ENCODE peak calls at places on chromosomes 4 and X, in five cellular contexts. One of them, this sample, is unnamed.

GRCh38 chrX:69037786-69038185 is 127.5 kb downstream of the PJA1 start:
- DNase-seq in NB4: no peak
- DNase-seq in cardiac muscle cell: no peak
- DNase-seq in IMR-90: no peak
- DNase-seq in heart right ventricle: no peak
- DNase-seq in this sample: no peak

GRCh38 chr4:104896623-104897296 is 249.9 kb upstream of the TET2 start:
- DNase-seq in cardiac muscle cell: no peak
- DNase-seq in NB4: no peak
- DNase-seq in IMR-90: no peak
- DNase-seq in heart right ventricle: no peak
- DNase-seq in this sample: no peak

GRCh38 chr4:122099896-122100295 is 52.2 kb upstream of the BLTP1 start:
- DNase-seq in heart right ventricle: no peak
- DNase-seq in NB4: no peak
- DNase-seq in IMR-90: peak
- DNase-seq in cardiac muscle cell: no peak
- DNase-seq in this sample: no peak

GRCh38 chr4:41134581-41134980 is 79.8 kb downstream of the APBB2 start:
- DNase-seq in IMR-90: no peak
- DNase-seq in NB4: no peak
- DNase-seq in cardiac muscle cell: no peak
- DNase-seq in heart right ventricle: no peak
- DNase-seq in this sample: peak

GRCh38 chr4:165331823-165332222 is 4.4 kb downstream of the MSMO1 start:
- DNase-seq in IMR-90: no peak
- DNase-seq in NB4: no peak
- DNase-seq in cardiac muscle cell: no peak
- DNase-seq in heart right ventricle: no peak
- DNase-seq in this sample: no peak

GRCh38 chrX:20063716-20064351 is 52.9 kb downstream of the MAP7D2 start:
- DNase-seq in heart right ventricle: no peak
- DNase-seq in cardiac muscle cell: no peak
- DNase-seq in NB4: peak
- DNase-seq in IMR-90: peak
- DNase-seq in this sample: peak

GRCh38 chrX:113726009-113726408 is 857.9 kb upstream of the HTR2C start:
- DNase-seq in heart right ventricle: no peak
- DNase-seq in IMR-90: no peak
- DNase-seq in cardiac muscle cell: no peak
- DNase-seq in NB4: no peak
- DNase-seq in this sample: no peak

GRCh38 chr4:168908093-168908492 is 102.0 kb downstream of the CBR4 start:
- DNase-seq in IMR-90: peak
- DNase-seq in cardiac muscle cell: no peak
- DNase-seq in NB4: no peak
- DNase-seq in heart right ventricle: no peak
- DNase-seq in this sample: no peak

GRCh38 chr4:158050942-158051341 is 121.9 kb downstream of the GASK1B start:
- DNase-seq in cardiac muscle cell: no peak
- DNase-seq in heart right ventricle: no peak
- DNase-seq in IMR-90: no peak
- DNase-seq in NB4: no peak
- DNase-seq in this sample: no peak

GRCh38 chrX:148947399-148948025 is 447.1 kb downstream of the AFF2 start:
- DNase-seq in cardiac muscle cell: no peak
- DNase-seq in NB4: peak
- DNase-seq in IMR-90: no peak
- DNase-seq in heart right ventricle: no peak
- DNase-seq in this sample: no peak

GRCh38 chr4:169064281-169064680 is 54.2 kb upstream of the CBR4 start:
- DNase-seq in IMR-90: no peak
- DNase-seq in heart right ventricle: no peak
- DNase-seq in cardiac muscle cell: no peak
- DNase-seq in NB4: no peak
- DNase-seq in this sample: no peak

GRCh38 chrX:15043538-15043937 is 170.3 kb downstream of the MOSPD2 start:
- DNase-seq in NB4: no peak
- DNase-seq in IMR-90: no peak
- DNase-seq in cardiac muscle cell: no peak
- DNase-seq in heart right ventricle: no peak
- DNase-seq in this sample: no peak

GRCh38 chrX:71859637-71860036 is 51.0 kb upstream of the NHSL2 start:
- DNase-seq in IMR-90: peak
- DNase-seq in heart right ventricle: no peak
- DNase-seq in NB4: peak
- DNase-seq in cardiac muscle cell: peak
- DNase-seq in this sample: peak

GRCh38 chr4:61200195-61200990 is at the start of gene ADGRL3:
- DNase-seq in cardiac muscle cell: peak
- DNase-seq in heart right ventricle: peak
- DNase-seq in IMR-90: peak
- DNase-seq in NB4: no peak
- DNase-seq in this sample: no peak

GRCh38 chrX:116246261-116246660 is 75.7 kb downstream of the AGTR2 start:
- DNase-seq in heart right ventricle: no peak
- DNase-seq in cardiac muscle cell: no peak
- DNase-seq in IMR-90: no peak
- DNase-seq in NB4: no peak
- DNase-seq in this sample: no peak

GRCh38 chrX:1393871-1394615 is 2.1 kb upstream of the SLC25A6 start:
- DNase-seq in IMR-90: no peak
- DNase-seq in NB4: no peak
- DNase-seq in cardiac muscle cell: no peak
- DNase-seq in heart right ventricle: no peak
- DNase-seq in this sample: no peak

GRCh38 chrX:154370300-154370881 is 4.0 kb downstream of the FLNA start:
- DNase-seq in IMR-90: no peak
- DNase-seq in heart right ventricle: no peak
- DNase-seq in cardiac muscle cell: no peak
- DNase-seq in NB4: no peak
- DNase-seq in this sample: peak

GRCh38 chrX:154370882-154371770 is 3.3 kb downstream of the FLNA start:
- DNase-seq in heart right ventricle: peak
- DNase-seq in NB4: peak
- DNase-seq in IMR-90: peak
- DNase-seq in cardiac muscle cell: peak
- DNase-seq in this sample: peak

GRCh38 chrX:154373340-154374306 is 811 bp downstream of the FLNA start:
- DNase-seq in cardiac muscle cell: peak
- DNase-seq in NB4: peak
- DNase-seq in heart right ventricle: peak
- DNase-seq in IMR-90: peak
- DNase-seq in this sample: no peak

GRCh38 chrX:154372612-154373022 is 1.8 kb downstream of the FLNA start:
- DNase-seq in cardiac muscle cell: peak
- DNase-seq in IMR-90: peak
- DNase-seq in heart right ventricle: no peak
- DNase-seq in NB4: peak
- DNase-seq in this sample: no peak

DNA sequence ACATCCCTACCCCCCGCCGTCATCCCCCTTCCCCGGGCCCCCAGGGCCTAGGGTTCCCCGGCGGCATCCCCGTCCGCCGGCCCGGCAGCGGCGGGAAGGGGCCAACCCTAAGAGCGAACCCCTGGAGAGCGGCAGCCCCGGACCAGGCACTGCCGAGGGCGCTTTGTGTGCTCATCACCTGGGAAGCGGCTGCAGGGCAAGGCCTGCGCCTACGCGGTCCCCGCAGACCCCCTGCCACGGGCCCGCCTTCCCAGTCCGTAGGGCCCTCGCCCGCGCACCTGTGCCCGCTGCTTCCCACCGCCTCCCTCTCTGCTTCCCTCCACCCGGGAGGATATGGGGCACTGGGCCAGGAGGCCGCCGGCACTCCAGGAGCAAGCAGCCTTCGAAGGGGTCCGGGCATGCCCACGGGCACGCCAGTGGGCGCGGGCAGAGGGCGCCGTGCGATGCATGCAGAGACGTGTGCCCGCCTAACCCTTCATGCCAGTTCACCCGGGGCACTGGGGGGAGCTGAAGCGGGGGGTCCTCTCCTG is 2.6 kb downstream of the FLNA start:
- DNase-seq in NB4: no peak
- DNase-seq in cardiac muscle cell: no peak
- DNase-seq in heart right ventricle: no peak
- DNase-seq in IMR-90: no peak
- DNase-seq in this sample: no peak
- H3K4me3 ChIP-seq in NB4: peak
- H3K4me3 ChIP-seq in cardiac muscle cell: peak
- H3K4me3 ChIP-seq in heart right ventricle: peak
- H3K4me3 ChIP-seq in IMR-90: peak
- H3K4me3 ChIP-seq in this sample: peak

DNA sequence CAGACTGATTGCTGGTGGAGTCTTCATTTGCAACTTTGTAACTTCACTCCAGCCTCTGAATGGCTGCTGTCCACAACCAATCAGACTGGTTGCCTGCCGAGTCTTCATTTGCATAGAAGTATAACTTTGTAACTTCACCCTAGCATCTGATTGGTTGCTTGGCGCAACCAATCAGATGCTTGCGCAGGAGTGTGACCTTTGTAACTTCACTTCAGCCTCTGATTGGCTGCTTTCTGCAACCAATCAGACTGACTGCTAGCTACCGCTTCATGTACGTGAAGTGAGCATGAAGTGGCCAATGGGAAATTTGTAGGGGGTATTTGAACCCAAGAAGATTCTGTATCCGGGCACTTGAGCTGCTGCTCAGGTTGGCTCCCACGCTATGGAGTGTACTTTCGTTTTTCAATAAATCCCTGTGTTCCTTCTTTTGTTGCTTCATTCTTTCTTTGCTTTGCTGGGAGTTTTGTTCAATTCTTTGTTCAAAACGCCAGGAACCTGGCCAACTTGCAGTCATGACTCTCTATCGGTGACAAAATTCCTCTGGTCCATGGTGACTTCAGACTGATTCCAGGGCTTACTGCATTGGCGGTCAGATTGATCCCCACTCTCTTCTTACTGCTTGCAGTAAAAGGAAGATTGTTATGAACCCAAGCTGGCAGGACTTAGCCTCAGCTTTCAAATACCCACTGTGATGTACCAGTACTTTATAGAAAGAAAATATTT is 46.4 kb upstream of the FGG start:
- DNase-seq in heart right ventricle: no peak
- DNase-seq in IMR-90: no peak
- DNase-seq in NB4: no peak
- DNase-seq in cardiac muscle cell: no peak
- DNase-seq in this sample: no peak
- H3K4me3 ChIP-seq in heart right ventricle: peak
- H3K4me3 ChIP-seq in IMR-90: no peak
- H3K4me3 ChIP-seq in NB4: no peak
- H3K4me3 ChIP-seq in cardiac muscle cell: no peak
- H3K4me3 ChIP-seq in this sample: no peak

GRCh38 chrX:45747905-45748304 is 547.2 kb upstream of the DIPK2B start:
- DNase-seq in heart right ventricle: no peak
- DNase-seq in NB4: no peak
- DNase-seq in IMR-90: no peak
- DNase-seq in cardiac muscle cell: no peak
- DNase-seq in this sample: no peak

GRCh38 chrX:45750639-45751038 is 550.0 kb upstream of the DIPK2B start:
- DNase-seq in IMR-90: no peak
- DNase-seq in NB4: no peak
- DNase-seq in heart right ventricle: peak
- DNase-seq in cardiac muscle cell: no peak
- DNase-seq in this sample: no peak

GRCh38 chrX:45748443-45748842 is 547.8 kb upstream of the DIPK2B start:
- DNase-seq in IMR-90: no peak
- DNase-seq in cardiac muscle cell: no peak
- DNase-seq in heart right ventricle: no peak
- DNase-seq in NB4: no peak
- DNase-seq in this sample: no peak

GRCh38 chrX:45749375-45749774 is 548.7 kb upstream of the DIPK2B start:
- DNase-seq in cardiac muscle cell: no peak
- DNase-seq in NB4: peak
- DNase-seq in IMR-90: no peak
- DNase-seq in heart right ventricle: no peak
- DNase-seq in this sample: no peak

DNA sequence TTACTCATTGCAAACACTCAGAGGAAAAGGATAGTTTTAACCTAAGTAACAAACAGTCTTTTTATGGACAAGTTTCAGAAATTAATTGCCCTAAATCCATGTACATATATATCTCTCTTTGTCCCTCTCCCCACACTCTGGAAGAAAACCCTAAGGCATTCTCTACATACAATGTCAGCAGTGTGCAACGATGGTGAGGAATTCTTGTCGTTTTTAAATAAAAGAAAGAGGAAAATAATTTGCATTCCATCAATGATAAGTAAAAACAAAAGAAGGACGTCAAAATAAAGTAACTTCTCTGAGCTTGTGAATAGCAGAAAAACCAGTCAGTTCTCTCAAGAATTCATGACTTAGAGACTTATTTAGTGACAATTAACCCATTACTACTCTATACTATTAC is 550.5 kb upstream of the DIPK2B start:
- DNase-seq in NB4: no peak
- DNase-seq in IMR-90: no peak
- DNase-seq in heart right ventricle: no peak
- DNase-seq in cardiac muscle cell: no peak
- DNase-seq in this sample: no peak
- H3K4me3 ChIP-seq in NB4: no peak
- H3K4me3 ChIP-seq in IMR-90: no peak
- H3K4me3 ChIP-seq in heart right ventricle: no peak
- H3K4me3 ChIP-seq in cardiac muscle cell: no peak
- H3K4me3 ChIP-seq in this sample: no peak

GRCh38 chr4:3069661-3070199 is 4.6 kb downstream of the HTT-AS start:
- DNase-seq in heart right ventricle: no peak
- DNase-seq in IMR-90: no peak
- DNase-seq in cardiac muscle cell: no peak
- DNase-seq in NB4: no peak
- DNase-seq in this sample: no peak
- H3K4me3 ChIP-seq in heart right ventricle: no peak
- H3K4me3 ChIP-seq in IMR-90: no peak
- H3K4me3 ChIP-seq in cardiac muscle cell: no peak
- H3K4me3 ChIP-seq in NB4: no peak
- H3K4me3 ChIP-seq in this sample: no peak

GRCh38 chr4:4541661-4542570 is at the start of gene STX18:
- DNase-seq in cardiac muscle cell: peak
- DNase-seq in heart right ventricle: peak
- DNase-seq in NB4: peak
- DNase-seq in IMR-90: peak
- DNase-seq in this sample: peak

GRCh38 chr4:4541040-4541631 is 712 bp downstream of the STX18 start:
- DNase-seq in heart right ventricle: peak
- DNase-seq in NB4: peak
- DNase-seq in cardiac muscle cell: peak
- DNase-seq in IMR-90: peak
- DNase-seq in this sample: peak

GRCh38 chr4:4542824-4543485 is 1.1 kb upstream of the STX18 start:
- DNase-seq in IMR-90: no peak
- DNase-seq in cardiac muscle cell: peak
- DNase-seq in heart right ventricle: no peak
- DNase-seq in NB4: no peak
- DNase-seq in this sample: peak
- H3K4me3 ChIP-seq in IMR-90: peak
- H3K4me3 ChIP-seq in cardiac muscle cell: peak
- H3K4me3 ChIP-seq in heart right ventricle: peak
- H3K4me3 ChIP-seq in NB4: peak
- H3K4me3 ChIP-seq in this sample: peak

GRCh38 chr4:185805979-185806378 is 6.0 kb downstream of the SORBS2 start:
- DNase-seq in heart right ventricle: no peak
- DNase-seq in cardiac muscle cell: no peak
- DNase-seq in NB4: no peak
- DNase-seq in IMR-90: no peak
- DNase-seq in this sample: no peak
- H3K4me3 ChIP-seq in heart right ventricle: peak
- H3K4me3 ChIP-seq in cardiac muscle cell: no peak
- H3K4me3 ChIP-seq in NB4: no peak
- H3K4me3 ChIP-seq in IMR-90: no peak
- H3K4me3 ChIP-seq in this sample: no peak